ENCODE peak calls at places on chromosome 7, in four cellular contexts. H is NB4, E is OCI-LY7, S is HFF-Myc. D is an unnamed sample.

GRCh38 chr7:66263936-66264335 is 58.8 kb downstream of the TPST1 start:
- DNase-seq in H (no peak), E (no peak), S (no peak), D (no peak)

GRCh38 chr7:25009271-25009670 is 29.3 kb upstream of the OSBPL3 start:
- DNase-seq in H (peak; percentile 12), E (no peak), S (peak; percentile 41), D (peak; percentile 91)

GRCh38 chr7:121420976-121421375 is 24.9 kb upstream of the FAM3C start:
- DNase-seq in H (no peak), E (no peak), S (no peak), D (no peak)

GRCh38 chr7:153047569-153047968 is 288.0 kb downstream of the ACTR3B start:
- DNase-seq in H (no peak), E (no peak), S (no peak), D (no peak)

GRCh38 chr7:44959433-44959951 is 19.3 kb downstream of the MYO1G start:
- DNase-seq in H (peak; percentile 60), E (no peak), S (no peak), D (no peak)

GRCh38 chr7:114414151-114415053 is at the start of gene FOXP2:
- DNase-seq in H (no peak), E (no peak), S (no peak), D (no peak)

GRCh38 chr7:7164590-7164989 is 17.8 kb upstream of the C1GALT1 start:
- DNase-seq in H (no peak), E (no peak), S (no peak), D (no peak)

GRCh38 chr7:91784469-91784868 is 96.0 kb downstream of the MTERF1 start:
- DNase-seq in H (peak; percentile 49), E (peak; percentile 10), S (peak; percentile 50), D (peak; percentile 7)

GRCh38 chr7:12256025-12256570 is 45.0 kb downstream of the TMEM106B start:
- DNase-seq in H (no peak), E (no peak), S (no peak), D (no peak)

GRCh38 chr7:122136639-122137253 is 7.3 kb downstream of the AASS start:
- DNase-seq in H (no peak), E (no peak), S (no peak), D (no peak)

GRCh38 chr7:157605638-157606037 is 268.8 kb downstream of the DNAJB6 start:
- DNase-seq in H (peak; percentile 41), E (no peak), S (no peak), D (no peak)

GRCh38 chr7:55253188-55253587 is 111.9 kb upstream of the LANCL2 start:
- DNase-seq in H (no peak), E (no peak), S (no peak), D (no peak)

GRCh38 chr7:153503093-153503492 is 549.1 kb upstream of the DPP6 start:
- DNase-seq in H (no peak), E (no peak), S (no peak), D (no peak)

GRCh38 chr7:84237533-84238173 is 43.1 kb upstream of the SEMA3A start:
- DNase-seq in H (no peak), E (no peak), S (peak; percentile 83), D (peak; percentile 85)

GRCh38 chr7:132575987-132576722 is at the start of gene PLXNA4:
- DNase-seq in H (no peak), E (no peak), S (no peak), D (no peak)
- H3K4me3 ChIP-seq in H (no peak within 1 kb of the TSS), E (no peak within 1 kb of the TSS), S (no peak within 1 kb of the TSS), D (peak within 1 kb of the TSS; percentile 52)

GRCh38 chr7:148330822-148331221 is 259.7 kb upstream of the C7orf33 start:
- DNase-seq in H (no peak), E (no peak), S (no peak), D (no peak)
- TF ChIP-seq CTCF in H (no peak), E (no peak), S (no peak), D (no peak)

GRCh38 chr7:1555813-1556540 is at the start of gene TMEM184A:
- DNase-seq in H (peak; percentile 62), E (peak; percentile 75), S (no peak), D (no peak)
- H3K4me3 ChIP-seq in H (no peak within 1 kb of the TSS), E (no peak within 1 kb of the TSS), S (no peak within 1 kb of the TSS), D (peak within 1 kb of the TSS; percentile 6)

GRCh38 chr7:109460296-109460695 is 890.6 kb downstream of the DNAJB9 start:
- DNase-seq in H (no peak), E (no peak), S (no peak), D (no peak)

GRCh38 chr7:109456116-109456515 is 886.4 kb downstream of the DNAJB9 start:
- DNase-seq in H (peak; percentile 6), E (no peak), S (no peak), D (no peak)
- TF ChIP-seq CTCF in H (no peak), E (no peak), S (no peak), D (no peak)

GRCh38 chr7:154677454-154677853 is 325.5 kb downstream of the PAXIP1 start:
- DNase-seq in H (no peak), E (no peak), S (no peak), D (no peak)

GRCh38 chr7:154684651-154685563 is 318.0 kb downstream of the PAXIP1 start:
- DNase-seq in H (no peak), E (no peak), S (no peak), D (no peak)

GRCh38 chr7:154679689-154680088 is 323.2 kb downstream of the PAXIP1 start:
- DNase-seq in H (no peak), E (no peak), S (no peak), D (no peak)

GRCh38 chr7:154682003-154682402 is 320.9 kb downstream of the PAXIP1 start:
- DNase-seq in H (no peak), E (no peak), S (no peak), D (no peak)

DNA sequence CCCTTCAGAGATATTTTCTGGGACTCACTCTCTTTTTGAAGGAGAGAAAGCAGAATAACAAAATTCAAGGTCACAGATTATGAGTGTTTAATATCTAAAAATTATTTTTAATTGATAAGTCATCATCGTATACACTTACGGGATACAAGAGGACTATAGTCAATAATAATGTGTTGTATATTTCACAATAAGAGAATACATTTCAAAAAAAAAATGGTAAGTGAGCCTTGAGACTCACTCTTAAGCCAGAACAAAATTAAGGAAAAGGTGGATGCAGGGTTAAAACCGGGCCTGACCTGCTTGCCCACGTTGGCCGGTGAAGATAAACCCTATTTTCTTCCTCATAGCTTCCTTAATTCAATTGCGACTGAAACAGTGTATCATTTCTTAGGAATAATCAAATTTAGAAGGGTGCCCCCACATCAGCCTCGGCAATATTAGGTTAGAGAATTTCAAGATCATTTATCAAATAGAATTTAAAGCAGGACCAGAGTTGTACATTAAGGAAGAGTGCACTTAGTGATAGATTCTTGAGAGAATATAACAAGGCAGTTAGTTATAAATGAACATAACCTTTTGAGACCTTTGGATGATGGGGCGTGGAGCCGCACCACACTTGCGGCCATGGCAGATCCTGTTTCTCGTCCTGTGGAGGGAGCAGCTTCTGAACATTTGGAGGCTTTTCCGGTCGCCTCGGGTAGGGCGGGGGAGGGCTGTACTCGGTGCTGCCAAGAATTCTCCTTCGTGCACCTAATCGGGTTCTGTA is 321.8 kb downstream of the PAXIP1 start:
- DNase-seq in H (no peak), E (no peak), S (no peak), D (no peak)
- H3K4me3 ChIP-seq in H (no peak overlapping the region), E (no peak overlapping the region), S (no peak overlapping the region), D (no peak overlapping the region)

GRCh38 chr7:39949980-39950472 is at the start of gene CDK13:
- DNase-seq in H (peak; percentile 98), E (peak; percentile 90), S (peak; percentile 41), D (no peak)
- TF ChIP-seq CTCF in H (no peak), E (no peak), S (no peak), D (no peak)

GRCh38 chr7:137820156-137820555 is 26.6 kb downstream of the DGKI start:
- DNase-seq in H (no peak), E (no peak), S (no peak), D (no peak)
- H3K4me3 ChIP-seq in H (no peak overlapping the region), E (no peak overlapping the region), S (no peak overlapping the region), D (no peak overlapping the region)

GRCh38 chr7:102319671-102320070 is 33.0 kb downstream of the SH2B2 start:
- DNase-seq in H (no peak), E (no peak), S (no peak), D (no peak)

GRCh38 chr7:102317231-102318059 is 30.8 kb downstream of the SH2B2 start:
- DNase-seq in H (peak; percentile 36), E (peak; percentile 54), S (no peak), D (no peak)

GRCh38 chr7:102320181-102320580 is 33.5 kb downstream of the SH2B2 start:
- DNase-seq in H (no peak), E (no peak), S (no peak), D (no peak)

GRCh38 chr7:102320601-102321350 is 34.1 kb downstream of the SH2B2 start:
- DNase-seq in H (no peak), E (no peak), S (no peak), D (no peak)

DNA sequence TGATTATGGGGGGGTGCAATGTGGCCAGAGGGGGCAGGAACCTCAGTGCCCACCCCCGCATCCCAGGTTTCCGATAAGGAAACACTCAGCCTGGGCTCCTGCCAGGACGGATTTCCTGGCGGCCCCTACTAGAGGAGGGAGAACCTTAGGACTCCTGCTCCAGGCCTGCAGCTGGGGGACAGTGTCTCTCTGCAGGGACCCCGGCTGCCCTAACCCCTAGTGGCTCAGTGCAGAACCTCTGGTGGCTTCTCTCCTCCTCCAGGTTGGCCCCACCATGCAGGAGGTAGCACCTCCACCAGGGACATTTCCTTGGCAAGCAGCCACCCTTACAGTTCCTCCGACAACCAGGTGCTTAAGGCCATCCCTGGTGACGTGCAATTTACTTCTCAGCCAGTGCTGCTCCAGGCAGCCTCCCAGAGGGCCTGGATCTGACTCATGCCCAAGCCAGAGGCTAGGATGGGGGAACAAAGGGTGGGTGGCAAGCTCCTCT is 31.9 kb downstream of the SH2B2 start:
- DNase-seq in H (no peak), E (no peak), S (no peak), D (no peak)
- TF ChIP-seq CTCF in H (no peak), E (no peak), S (no peak), D (no peak)